ENCODE peak calls at places on chromosomes 7 and 10, in four cellular contexts. One of them, this sample, is unnamed.

GRCh38 chr7:129468087-129468486 is 33.9 kb downstream of the STRIP2 start:
- DNase-seq in activated gamma-delta T cell treated with Interleukin-2 at 50 U/mL for 16 hours: no peak
- DNase-seq in aorta: no peak
- DNase-seq in stimulated activated CD4-positive, alpha-beta T cell treated with anti-CD3 and anti-CD28 coated beads, Interleukin-4, amount 100 ng/mL, for 4 hours: no peak
- DNase-seq in this sample: no peak

GRCh38 chr10:42987575-42987974 is 89.3 kb upstream of the RET start:
- DNase-seq in stimulated activated CD4-positive, alpha-beta T cell treated with anti-CD3 and anti-CD28 coated beads, Interleukin-4, amount 100 ng/mL, for 4 hours: no peak
- DNase-seq in activated gamma-delta T cell treated with Interleukin-2 at 50 U/mL for 16 hours: no peak
- DNase-seq in aorta: no peak
- DNase-seq in this sample: no peak

GRCh38 chr10:80201592-80202256 is 3.6 kb downstream of the ANXA11 start:
- DNase-seq in aorta: peak; percentile 43
- DNase-seq in stimulated activated CD4-positive, alpha-beta T cell treated with anti-CD3 and anti-CD28 coated beads, Interleukin-4, amount 100 ng/mL, for 4 hours: no peak
- DNase-seq in activated gamma-delta T cell treated with Interleukin-2 at 50 U/mL for 16 hours: no peak
- DNase-seq in this sample: no peak

GRCh38 chr7:113710310-113711106 is 208.3 kb downstream of the PPP1R3A start:
- DNase-seq in activated gamma-delta T cell treated with Interleukin-2 at 50 U/mL for 16 hours: peak; percentile 30
- DNase-seq in stimulated activated CD4-positive, alpha-beta T cell treated with anti-CD3 and anti-CD28 coated beads, Interleukin-4, amount 100 ng/mL, for 4 hours: peak; percentile 12
- DNase-seq in aorta: no peak
- DNase-seq in this sample: no peak

GRCh38 chr7:28840515-28841125 is 117.5 kb downstream of the TRIL start:
- DNase-seq in activated gamma-delta T cell treated with Interleukin-2 at 50 U/mL for 16 hours: no peak
- DNase-seq in stimulated activated CD4-positive, alpha-beta T cell treated with anti-CD3 and anti-CD28 coated beads, Interleukin-4, amount 100 ng/mL, for 4 hours: no peak
- DNase-seq in aorta: no peak
- DNase-seq in this sample: no peak

GRCh38 chr7:92678291-92678920 is 88.2 kb upstream of the FAM133B start:
- DNase-seq in stimulated activated CD4-positive, alpha-beta T cell treated with anti-CD3 and anti-CD28 coated beads, Interleukin-4, amount 100 ng/mL, for 4 hours: no peak
- DNase-seq in aorta: no peak
- DNase-seq in activated gamma-delta T cell treated with Interleukin-2 at 50 U/mL for 16 hours: no peak
- DNase-seq in this sample: no peak

GRCh38 chr7:137768371-137768770 is 78.4 kb downstream of the DGKI start:
- DNase-seq in stimulated activated CD4-positive, alpha-beta T cell treated with anti-CD3 and anti-CD28 coated beads, Interleukin-4, amount 100 ng/mL, for 4 hours: no peak
- DNase-seq in activated gamma-delta T cell treated with Interleukin-2 at 50 U/mL for 16 hours: no peak
- DNase-seq in aorta: no peak
- DNase-seq in this sample: no peak

GRCh38 chr10:9833871-9834454 is 1183.7 kb upstream of the CELF2 start:
- DNase-seq in aorta: no peak
- DNase-seq in activated gamma-delta T cell treated with Interleukin-2 at 50 U/mL for 16 hours: no peak
- DNase-seq in stimulated activated CD4-positive, alpha-beta T cell treated with anti-CD3 and anti-CD28 coated beads, Interleukin-4, amount 100 ng/mL, for 4 hours: no peak
- DNase-seq in this sample: no peak

GRCh38 chr7:70673833-70674232 is 458.1 kb upstream of the GALNT17 start:
- DNase-seq in stimulated activated CD4-positive, alpha-beta T cell treated with anti-CD3 and anti-CD28 coated beads, Interleukin-4, amount 100 ng/mL, for 4 hours: no peak
- DNase-seq in activated gamma-delta T cell treated with Interleukin-2 at 50 U/mL for 16 hours: no peak
- DNase-seq in aorta: no peak
- DNase-seq in this sample: no peak

GRCh38 chr7:1105189-1105588 is 17.3 kb downstream of the GPER1 start:
- DNase-seq in aorta: no peak
- DNase-seq in stimulated activated CD4-positive, alpha-beta T cell treated with anti-CD3 and anti-CD28 coated beads, Interleukin-4, amount 100 ng/mL, for 4 hours: no peak
- DNase-seq in activated gamma-delta T cell treated with Interleukin-2 at 50 U/mL for 16 hours: no peak
- DNase-seq in this sample: no peak

GRCh38 chr7:80496586-80496985 is 15.3 kb downstream of the GNAT3 start:
- DNase-seq in activated gamma-delta T cell treated with Interleukin-2 at 50 U/mL for 16 hours: no peak
- DNase-seq in stimulated activated CD4-positive, alpha-beta T cell treated with anti-CD3 and anti-CD28 coated beads, Interleukin-4, amount 100 ng/mL, for 4 hours: no peak
- DNase-seq in aorta: no peak
- DNase-seq in this sample: no peak

GRCh38 chr7:150322114-150322832 is 882 bp upstream of the LRRC61 start:
- DNase-seq in activated gamma-delta T cell treated with Interleukin-2 at 50 U/mL for 16 hours: peak; percentile 48
- DNase-seq in aorta: no peak
- DNase-seq in stimulated activated CD4-positive, alpha-beta T cell treated with anti-CD3 and anti-CD28 coated beads, Interleukin-4, amount 100 ng/mL, for 4 hours: peak; percentile 57
- DNase-seq in this sample: no peak

This sample was measured in type B pancreatic cell.